ENCODE peak calls at places on chromosomes 12 and 14, in seven cellular contexts. S, K, F, J, Q, C and D are unnamed samples.

GRCh38 chr12:67940780-67941243 is 48.4 kb upstream of the IFNG-AS1 start:
- DNase-seq in K (peak), S (peak), C (no peak), J (no peak), Q (peak), F (peak), D (peak)

GRCh38 chr12:49346659-49347306 is at the start of gene DNAJC22:
- DNase-seq in Q (no peak), S (peak), F (no peak), C (no peak), K (no peak), J (peak), D (no peak)

GRCh38 chr12:132146772-132147422 is 2.6 kb downstream of the NOC4L start:
- DNase-seq in K (no peak), S (no peak), C (no peak), Q (no peak), J (no peak), F (no peak), D (no peak)

GRCh38 chr14:54366726-54367707 is 29.8 kb upstream of the CDKN3 start:
- DNase-seq in F (peak), C (no peak), K (peak), Q (peak), S (peak), J (peak), D (peak)

GRCh38 chr14:99262977-99263448 is 9.0 kb downstream of the BCL11B start:
- DNase-seq in K (no peak), C (no peak), J (no peak), F (no peak), S (no peak), Q (no peak), D (no peak)

GRCh38 chr12:24854908-24855307 is 94.0 kb downstream of the BCAT1 start:
- DNase-seq in Q (peak), F (no peak), S (peak), K (no peak), C (no peak), J (no peak), D (no peak)

GRCh38 chr12:94208433-94208921 is 60.1 kb downstream of the PLXNC1 start:
- DNase-seq in Q (no peak), C (no peak), S (no peak), K (no peak), J (peak), F (no peak), D (no peak)

GRCh38 chr14:76826122-76826521 is at the start of gene LRRC74A:
- DNase-seq in C (no peak), Q (no peak), F (no peak), K (no peak), S (no peak), J (no peak), D (no peak)

GRCh38 chr14:104600141-104600643 is 4.4 kb downstream of the TMEM179 start:
- DNase-seq in K (peak), C (no peak), F (no peak), J (no peak), Q (no peak), S (no peak), D (no peak)

GRCh38 chr12:107558141-107558815 is 127.3 kb upstream of the PWP1 start:
- DNase-seq in C (no peak), S (no peak), F (no peak), Q (no peak), J (no peak), K (no peak), D (no peak)

GRCh38 chr14:69631509-69631908 is 20.1 kb downstream of the SUSD6 start:
- DNase-seq in J (no peak), S (no peak), K (peak), Q (peak), C (no peak), F (no peak), D (no peak)

GRCh38 chr12:113196996-113197395 is 11.5 kb downstream of the RITA1 start:
- DNase-seq in J (peak), F (no peak), Q (peak), S (peak), K (peak), C (peak), D (no peak)

GRCh38 chr12:182381-182883 is 31.5 kb downstream of the SLC6A12 start:
- DNase-seq in Q (peak), K (peak), J (no peak), F (peak), C (no peak), S (peak), D (no peak)

GRCh38 chr14:99338313-99338712 is 66.3 kb upstream of the BCL11B start:
- DNase-seq in J (no peak), F (no peak), C (no peak), K (no peak), Q (no peak), S (no peak), D (no peak)

GRCh38 chr12:60935981-60936761 is 1324.0 kb upstream of the USP15 start:
- DNase-seq in Q (no peak), S (no peak), J (no peak), K (no peak), C (no peak), F (no peak), D (no peak)

DNA sequence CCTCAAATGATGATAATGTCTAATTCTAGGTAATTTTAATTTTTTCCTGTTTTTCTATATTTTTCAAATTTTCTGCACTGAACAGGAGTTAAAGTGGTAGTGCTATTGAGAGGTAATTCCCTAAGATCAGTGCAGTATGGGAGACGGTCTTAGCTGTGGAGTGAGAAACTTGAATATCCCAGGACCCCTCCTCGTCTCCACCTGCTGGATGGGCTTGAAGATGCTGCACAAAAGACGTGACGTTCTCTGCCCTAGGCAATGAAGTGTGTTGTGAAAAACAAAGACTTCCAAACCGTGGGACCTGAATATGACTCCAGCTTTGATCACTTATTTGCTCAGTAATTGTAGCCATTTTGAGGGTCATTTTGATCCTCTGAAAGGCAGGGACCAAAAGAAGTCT is 298.1 kb downstream of the VRK1 start:
- DNase-seq in F (no peak), K (no peak), S (no peak), J (no peak), Q (no peak), C (no peak), D (no peak)
- TF ChIP-seq CTCF in F (no peak), K (no peak), S (no peak), J (no peak), Q (no peak), C (no peak), D (no peak)

DNA sequence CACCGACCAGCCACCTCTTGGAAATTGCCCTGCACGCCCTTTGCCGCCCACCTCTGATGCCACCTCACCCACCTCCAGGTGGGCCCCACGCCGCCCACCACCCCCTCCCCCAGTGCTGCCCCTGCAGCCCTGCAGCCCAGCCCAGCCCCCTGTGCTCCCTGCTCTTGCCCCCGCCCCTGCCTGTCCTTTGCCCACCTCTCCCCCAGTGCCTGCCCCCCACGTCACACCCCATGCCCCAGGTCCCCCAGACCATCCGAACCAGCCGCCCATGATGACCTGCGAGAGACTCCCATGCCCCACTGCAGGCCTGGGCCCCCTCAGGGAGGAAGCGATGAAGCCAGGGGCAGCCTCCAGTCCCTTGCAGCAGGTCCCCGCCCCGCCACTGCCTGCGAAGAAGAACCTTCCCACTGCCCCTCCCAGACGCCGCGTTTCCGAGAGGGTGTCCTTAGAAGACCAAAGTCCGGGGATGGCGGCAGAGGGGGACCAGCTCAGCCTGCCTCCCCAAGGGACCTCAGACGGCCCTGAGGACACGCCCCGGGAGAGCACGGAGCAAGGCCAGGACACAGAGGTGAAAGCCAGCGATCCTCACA is 96.5 kb downstream of the LGMN start:
- DNase-seq in S (no peak), K (no peak), F (no peak), C (no peak), Q (no peak), J (peak), D (no peak)
- H3K4me3 ChIP-seq in S (no peak), K (no peak), F (no peak), C (no peak), Q (no peak), J (peak), D (no peak)

GRCh38 chr12:2479866-2480510 is 314.8 kb upstream of the FKBP4 start:
- DNase-seq in K (no peak), C (no peak), F (no peak), S (no peak), J (no peak), Q (no peak), D (no peak)

GRCh38 chr12:2483713-2484112 is 311.1 kb upstream of the FKBP4 start:
- DNase-seq in C (no peak), K (no peak), Q (no peak), S (no peak), F (no peak), J (no peak), D (no peak)

GRCh38 chr12:2481346-2481745 is 313.4 kb upstream of the FKBP4 start:
- DNase-seq in J (no peak), S (no peak), K (no peak), C (no peak), F (no peak), Q (no peak), D (no peak)

GRCh38 chr12:2482938-2483337 is 311.8 kb upstream of the FKBP4 start:
- DNase-seq in Q (no peak), C (no peak), J (no peak), K (no peak), S (peak), F (no peak), D (no peak)

DNA sequence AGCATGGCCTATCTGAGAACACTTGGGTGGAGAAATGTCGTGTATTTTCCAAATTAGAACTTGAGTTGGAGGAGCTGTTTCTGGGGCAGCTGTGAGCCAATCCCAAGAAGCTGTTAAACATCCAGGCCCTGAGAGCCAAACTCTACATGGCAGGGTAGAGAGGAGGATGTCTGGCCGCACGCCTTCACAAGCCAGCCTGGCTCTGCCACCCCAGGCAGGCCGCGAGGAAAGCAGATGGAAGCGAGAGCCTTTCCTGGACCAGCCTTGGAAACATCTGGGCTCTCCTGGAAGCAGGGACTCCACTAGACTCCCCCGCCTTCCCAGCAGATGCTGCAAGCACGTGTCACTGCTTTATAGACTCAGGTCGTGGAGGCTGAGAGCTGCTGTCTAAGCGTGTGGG is 312.8 kb upstream of the FKBP4 start:
- DNase-seq in J (no peak), C (no peak), K (peak), S (no peak), F (no peak), Q (no peak), D (no peak)
- TF ChIP-seq CTCF in J (no peak), C (no peak), K (no peak), S (no peak), F (no peak), Q (no peak), D (no peak)

GRCh38 chr12:121522962-121523361 is 57.9 kb downstream of the KDM2B start:
- DNase-seq in S (peak), F (no peak), C (no peak), K (no peak), J (no peak), Q (no peak), D (no peak)

GRCh38 chr12:121520586-121521086 is 60.2 kb downstream of the KDM2B start:
- DNase-seq in K (no peak), F (no peak), S (no peak), J (no peak), C (no peak), Q (no peak), D (no peak)

GRCh38 chr12:121524196-121524930 is 56.5 kb downstream of the KDM2B start:
- DNase-seq in K (no peak), Q (no peak), J (no peak), F (no peak), S (no peak), C (no peak), D (no peak)

GRCh38 chr12:121525411-121525810 is 55.4 kb downstream of the KDM2B start:
- DNase-seq in S (no peak), Q (no peak), K (no peak), F (no peak), J (no peak), C (no peak), D (no peak)

GRCh38 chr12:121523741-121524140 is 57.1 kb downstream of the KDM2B start:
- DNase-seq in J (no peak), C (no peak), F (no peak), K (no peak), S (no peak), Q (no peak), D (no peak)
- H3K4me3 ChIP-seq in J (no peak), C (no peak), F (no peak), K (no peak), S (no peak), Q (no peak), D (no peak)

GRCh38 chr14:68243441-68244010 is 423.9 kb downstream of the RAD51B start:
- DNase-seq in C (no peak), Q (no peak), F (no peak), J (no peak), K (no peak), S (no peak), D (no peak)
- TF ChIP-seq CTCF in C (no peak), Q (no peak), F (no peak), J (no peak), K (no peak), S (no peak), D (no peak)